ENCODE peak calls at places on chromosomes 3 and 15, in four cellular contexts. V is COR-L47, Y is BJ, A is gastrocnemius medialis. P is an unnamed sample.
A peak's percentile ranks its signal among the peaks of the same experiment; 100 is the strongest.

GRCh38 chr3:181880339-181880738 is 168.6 kb downstream of the SOX2 start:
- DNase-seq in V (peak; percentile 83), Y (no peak), A (no peak), P (no peak)

GRCh38 chr3:97636465-97636864 is 128.1 kb upstream of the ARL6 start:
- DNase-seq in V (no peak), Y (no peak), A (no peak), P (no peak)

GRCh38 chr3:105593315-105593714 is 226.6 kb downstream of the ALCAM start:
- DNase-seq in V (no peak), Y (no peak), A (no peak), P (no peak)

GRCh38 chr15:63042879-63043340 is 363 bp downstream of the TPM1 start:
- DNase-seq in V (no peak), Y (no peak), A (no peak), P (no peak)

GRCh38 chr3:160756907-160757623 is 1.0 kb downstream of the PPM1L start:
- DNase-seq in V (no peak), Y (no peak), A (peak; percentile 47), P (peak; percentile 64)

GRCh38 chr3:42149537-42150426 is 58.6 kb downstream of the TRAK1 start:
- DNase-seq in V (no peak), Y (no peak), A (no peak), P (peak; percentile 81)

GRCh38 chr3:177498037-177498857 is 301.0 kb upstream of the TBL1XR1 start:
- DNase-seq in V (peak; percentile 40), Y (no peak), A (no peak), P (no peak)

GRCh38 chr3:149120051-149120972 is 9.1 kb upstream of the HPS3 start:
- DNase-seq in V (peak; percentile 51), Y (peak; percentile 26), A (no peak), P (no peak)

GRCh38 chr3:174776123-174776522 is 83.0 kb upstream of the NAALADL2 start:
- DNase-seq in V (no peak), Y (no peak), A (no peak), P (no peak)

GRCh38 chr15:43911235-43911661 is 84.4 kb downstream of the WDR76 start:
- DNase-seq in V (no peak), Y (peak; percentile 88), A (no peak), P (no peak)

P was measured in kidney.